ENCODE peak calls at places on chromosome 10, in seven cellular contexts. Q is naive thymus-derived CD4-positive, alpha-beta T cell; H is heart left ventricle; X is activated CD4-positive, alpha-beta T cell treated with anti-CD3 and anti-CD28 coated beads, Interleukin-2, amount 50 U/mL, for 48 hours; Z is activated T-cell treated with anti-CD3 and anti-CD28 coated beads, Interleukin-2, amount 50 U/mL, for 48 hours; N is MG63; T is GM23248. O is an unnamed sample.

GRCh38 chr10:66283064-66283463 is 642.8 kb upstream of the LRRTM3 start:
- DNase-seq in Q (no peak), H (no peak), X (no peak), Z (no peak), N (no peak), T (no peak), O (no peak)

GRCh38 chr10:14740684-14741247 is 33.9 kb downstream of the FAM107B start:
- DNase-seq in Q (no peak), H (no peak), X (no peak), Z (no peak), N (no peak), T (no peak), O (no peak)

GRCh38 chr10:86504510-86504909 is 17.1 kb downstream of the WAPL start:
- DNase-seq in Q (no peak), H (no peak), X (no peak), Z (no peak), N (no peak), T (no peak), O (no peak)

GRCh38 chr10:24617771-24618396 is 105.8 kb downstream of the ARHGAP21 start:
- DNase-seq in Q (peak), H (peak), X (peak), Z (peak), N (peak), T (peak), O (peak)

GRCh38 chr10:34978080-34978479 is 112.1 kb downstream of the CUL2 start:
- DNase-seq in Q (no peak), H (no peak), X (no peak), Z (no peak), N (no peak), T (no peak), O (no peak)

GRCh38 chr10:61136151-61136550 is 192.2 kb upstream of the RHOBTB1 start:
- DNase-seq in Q (no peak), H (no peak), X (no peak), Z (no peak), N (peak), T (peak), O (no peak)

GRCh38 chr10:97454330-97455036 is 8.5 kb downstream of the ZDHHC16 start:
- DNase-seq in Q (no peak), H (no peak), X (no peak), Z (no peak), N (no peak), T (peak), O (no peak)

GRCh38 chr10:87799860-87800259 is 18.2 kb downstream of the ATAD1 start:
- DNase-seq in Q (no peak), H (no peak), X (no peak), Z (no peak), N (no peak), T (no peak), O (no peak)

GRCh38 chr10:119441151-119441821 is 101.2 kb downstream of the RGS10 start:
- DNase-seq in Q (no peak), H (peak), X (no peak), Z (no peak), N (peak), T (peak), O (no peak)

GRCh38 chr10:33805831-33806230 is 471.4 kb upstream of the NRP1 start:
- DNase-seq in Q (no peak), H (no peak), X (no peak), Z (no peak), N (no peak), T (no peak), O (no peak)

GRCh38 chr10:77403761-77404160 is 233.8 kb downstream of the KCNMA1 start:
- DNase-seq in Q (no peak), H (no peak), X (no peak), Z (no peak), N (no peak), T (no peak), O (no peak)

GRCh38 chr10:100008708-100009282 is 952 bp downstream of the DNMBP start:
- DNase-seq in Q (no peak), H (no peak), X (no peak), Z (no peak), N (no peak), T (peak), O (no peak)

GRCh38 chr10:27723436-27723835 is 22.2 kb downstream of the MKX start:
- DNase-seq in Q (no peak), H (no peak), X (no peak), Z (no peak), N (peak), T (peak), O (no peak)

GRCh38 chr10:86339226-86339865 is 27.2 kb downstream of the GRID1 start:
- DNase-seq in Q (no peak), H (no peak), X (no peak), Z (no peak), N (no peak), T (no peak), O (no peak)

GRCh38 chr10:62691331-62691730 is 113.2 kb upstream of the ADO start:
- DNase-seq in Q (no peak), H (no peak), X (no peak), Z (no peak), N (no peak), T (no peak), O (no peak)

GRCh38 chr10:49254556-49255318 is 44.2 kb upstream of the C10orf71 start:
- DNase-seq in Q (no peak), H (no peak), X (no peak), Z (peak), N (no peak), T (no peak), O (peak)

GRCh38 chr10:126927799-126928198 is 22.6 kb downstream of the DOCK1 start:
- DNase-seq in Q (no peak), H (no peak), X (no peak), Z (no peak), N (no peak), T (no peak), O (no peak)

GRCh38 chr10:108970016-108970415 is 953.3 kb downstream of the XPNPEP1 start:
- DNase-seq in Q (no peak), H (no peak), X (no peak), Z (no peak), N (no peak), T (peak), O (no peak)

GRCh38 chr10:89163265-89163995 is 43.7 kb downstream of the CH25H start:
- DNase-seq in Q (peak), H (peak), X (peak), Z (peak), N (peak), T (peak), O (peak)